ENCODE peak calls at places on chromosomes 13 and 19, in seven cellular contexts. One of them, this sample, is unnamed.

GRCh38 chr19:19149402-19149801 is 11.1 kb upstream of the TMEM161A start:
- DNase-seq in neural progenitor cell: no peak
- DNase-seq in CD8-positive, alpha-beta memory T cell: no peak
- DNase-seq in upper lobe of right lung: no peak
- DNase-seq in ovary: no peak
- DNase-seq in thoracic aorta: no peak
- DNase-seq in naive thymus-derived CD4-positive, alpha-beta T cell: no peak
- DNase-seq in this sample: peak; percentile 6

GRCh38 chr13:28747851-28748250 is 29.1 kb upstream of the SLC46A3 start:
- DNase-seq in neural progenitor cell: no peak
- DNase-seq in CD8-positive, alpha-beta memory T cell: no peak
- DNase-seq in upper lobe of right lung: no peak
- DNase-seq in ovary: no peak
- DNase-seq in thoracic aorta: no peak
- DNase-seq in naive thymus-derived CD4-positive, alpha-beta T cell: no peak
- DNase-seq in this sample: no peak

GRCh38 chr13:48505597-48506091 is 27.2 kb downstream of the RCBTB2 start:
- DNase-seq in neural progenitor cell: no peak
- DNase-seq in CD8-positive, alpha-beta memory T cell: peak; percentile 78
- DNase-seq in upper lobe of right lung: no peak
- DNase-seq in ovary: no peak
- DNase-seq in thoracic aorta: no peak
- DNase-seq in naive thymus-derived CD4-positive, alpha-beta T cell: peak; percentile 73
- DNase-seq in this sample: no peak

GRCh38 chr13:48975101-48975925 is at the start of gene FNDC3A:
- DNase-seq in neural progenitor cell: peak; percentile 91
- DNase-seq in CD8-positive, alpha-beta memory T cell: peak; percentile 88
- DNase-seq in upper lobe of right lung: peak; percentile 92
- DNase-seq in ovary: peak; percentile 84
- DNase-seq in thoracic aorta: no peak
- DNase-seq in naive thymus-derived CD4-positive, alpha-beta T cell: peak; percentile 85
- DNase-seq in this sample: no peak

GRCh38 chr13:73991884-73992283 is 142.3 kb downstream of the KLF12 start:
- DNase-seq in neural progenitor cell: no peak
- DNase-seq in CD8-positive, alpha-beta memory T cell: no peak
- DNase-seq in upper lobe of right lung: no peak
- DNase-seq in ovary: no peak
- DNase-seq in thoracic aorta: no peak
- DNase-seq in naive thymus-derived CD4-positive, alpha-beta T cell: no peak
- DNase-seq in this sample: no peak

GRCh38 chr19:8097681-8098567 is 45.4 kb downstream of the CCL25 start:
- DNase-seq in neural progenitor cell: no peak
- DNase-seq in CD8-positive, alpha-beta memory T cell: no peak
- DNase-seq in upper lobe of right lung: no peak
- DNase-seq in ovary: no peak
- DNase-seq in thoracic aorta: no peak
- DNase-seq in naive thymus-derived CD4-positive, alpha-beta T cell: no peak
- DNase-seq in this sample: no peak

GRCh38 chr13:95403349-95404140 is 102.3 kb upstream of the ABCC4 start:
- DNase-seq in neural progenitor cell: peak; percentile 84
- DNase-seq in CD8-positive, alpha-beta memory T cell: no peak
- DNase-seq in upper lobe of right lung: no peak
- DNase-seq in ovary: no peak
- DNase-seq in thoracic aorta: no peak
- DNase-seq in naive thymus-derived CD4-positive, alpha-beta T cell: peak; percentile 3
- DNase-seq in this sample: no peak

GRCh38 chr19:57642396-57643046 is 9.6 kb downstream of the ZNF211 start:
- DNase-seq in neural progenitor cell: no peak
- DNase-seq in CD8-positive, alpha-beta memory T cell: no peak
- DNase-seq in upper lobe of right lung: no peak
- DNase-seq in ovary: no peak
- DNase-seq in thoracic aorta: no peak
- DNase-seq in naive thymus-derived CD4-positive, alpha-beta T cell: no peak
- DNase-seq in this sample: no peak

GRCh38 chr19:55585658-55586339 is 5.2 kb upstream of the ZNF579 start:
- DNase-seq in neural progenitor cell: peak; percentile 89
- DNase-seq in CD8-positive, alpha-beta memory T cell: peak; percentile 48
- DNase-seq in upper lobe of right lung: peak; percentile 93
- DNase-seq in ovary: peak; percentile 87
- DNase-seq in thoracic aorta: no peak
- DNase-seq in naive thymus-derived CD4-positive, alpha-beta T cell: peak; percentile 35
- DNase-seq in this sample: peak; percentile 82

GRCh38 chr13:77150651-77151050 is 123.7 kb upstream of the FBXL3 start:
- DNase-seq in neural progenitor cell: no peak
- DNase-seq in CD8-positive, alpha-beta memory T cell: no peak
- DNase-seq in upper lobe of right lung: no peak
- DNase-seq in ovary: no peak
- DNase-seq in thoracic aorta: no peak
- DNase-seq in naive thymus-derived CD4-positive, alpha-beta T cell: no peak
- DNase-seq in this sample: no peak

GRCh38 chr13:44211753-44212152 is 161.9 kb upstream of the SERP2 start:
- DNase-seq in neural progenitor cell: no peak
- DNase-seq in CD8-positive, alpha-beta memory T cell: no peak
- DNase-seq in upper lobe of right lung: no peak
- DNase-seq in ovary: no peak
- DNase-seq in thoracic aorta: no peak
- DNase-seq in naive thymus-derived CD4-positive, alpha-beta T cell: no peak
- DNase-seq in this sample: no peak

GRCh38 chr13:44230071-44230470 is 143.6 kb upstream of the SERP2 start:
- DNase-seq in neural progenitor cell: no peak
- DNase-seq in CD8-positive, alpha-beta memory T cell: no peak
- DNase-seq in upper lobe of right lung: no peak
- DNase-seq in ovary: no peak
- DNase-seq in thoracic aorta: no peak
- DNase-seq in naive thymus-derived CD4-positive, alpha-beta T cell: no peak
- DNase-seq in this sample: no peak

GRCh38 chr13:71625183-71625582 is 241.8 kb downstream of the DACH1 start:
- DNase-seq in neural progenitor cell: no peak
- DNase-seq in CD8-positive, alpha-beta memory T cell: no peak
- DNase-seq in upper lobe of right lung: no peak
- DNase-seq in ovary: no peak
- DNase-seq in thoracic aorta: no peak
- DNase-seq in naive thymus-derived CD4-positive, alpha-beta T cell: no peak
- DNase-seq in this sample: no peak

GRCh38 chr13:85970727-85971126 is 171.5 kb upstream of the SLITRK6 start:
- DNase-seq in neural progenitor cell: no peak
- DNase-seq in CD8-positive, alpha-beta memory T cell: no peak
- DNase-seq in upper lobe of right lung: no peak
- DNase-seq in ovary: no peak
- DNase-seq in thoracic aorta: no peak
- DNase-seq in naive thymus-derived CD4-positive, alpha-beta T cell: no peak
- DNase-seq in this sample: no peak

GRCh38 chr19:33403221-33403972 is 29.9 kb downstream of the CEBPG start:
- DNase-seq in neural progenitor cell: no peak
- DNase-seq in CD8-positive, alpha-beta memory T cell: no peak
- DNase-seq in upper lobe of right lung: peak; percentile 82
- DNase-seq in ovary: no peak
- DNase-seq in thoracic aorta: no peak
- DNase-seq in naive thymus-derived CD4-positive, alpha-beta T cell: no peak
- DNase-seq in this sample: no peak

GRCh38 chr19:33405491-33406461 is 32.3 kb downstream of the CEBPG start:
- DNase-seq in neural progenitor cell: no peak
- DNase-seq in CD8-positive, alpha-beta memory T cell: no peak
- DNase-seq in upper lobe of right lung: peak; percentile 62
- DNase-seq in ovary: peak; percentile 13
- DNase-seq in thoracic aorta: no peak
- DNase-seq in naive thymus-derived CD4-positive, alpha-beta T cell: no peak
- DNase-seq in this sample: peak; percentile 61

GRCh38 chr19:33403973-33404304 is 30.4 kb downstream of the CEBPG start:
- DNase-seq in neural progenitor cell: no peak
- DNase-seq in CD8-positive, alpha-beta memory T cell: no peak
- DNase-seq in upper lobe of right lung: no peak
- DNase-seq in ovary: peak; percentile 10
- DNase-seq in thoracic aorta: no peak
- DNase-seq in naive thymus-derived CD4-positive, alpha-beta T cell: no peak
- DNase-seq in this sample: no peak

GRCh38 chr19:33404506-33404905 is 31.0 kb downstream of the CEBPG start:
- DNase-seq in neural progenitor cell: no peak
- DNase-seq in CD8-positive, alpha-beta memory T cell: no peak
- DNase-seq in upper lobe of right lung: no peak
- DNase-seq in ovary: no peak
- DNase-seq in thoracic aorta: no peak
- DNase-seq in naive thymus-derived CD4-positive, alpha-beta T cell: no peak
- DNase-seq in this sample: peak; percentile 35

GRCh38 chr19:33404916-33405315 is 31.4 kb downstream of the CEBPG start:
- DNase-seq in neural progenitor cell: no peak
- DNase-seq in CD8-positive, alpha-beta memory T cell: no peak
- DNase-seq in upper lobe of right lung: peak; percentile 51
- DNase-seq in ovary: peak; percentile 7
- DNase-seq in thoracic aorta: no peak
- DNase-seq in naive thymus-derived CD4-positive, alpha-beta T cell: no peak
- DNase-seq in this sample: peak; percentile 31
- H3K4me1 ChIP-seq in neural progenitor cell: peaks cover 4% of the 10 kb centered on the region
- H3K4me1 ChIP-seq in CD8-positive, alpha-beta memory T cell: no peaks in the 10 kb centered on the region
- H3K4me1 ChIP-seq in upper lobe of right lung: peaks cover 21% of the 10 kb centered on the region
- H3K4me1 ChIP-seq in ovary: no peaks in the 10 kb centered on the region
- H3K4me1 ChIP-seq in thoracic aorta: no peaks in the 10 kb centered on the region
- H3K4me1 ChIP-seq in naive thymus-derived CD4-positive, alpha-beta T cell: no peaks in the 10 kb centered on the region
- H3K4me1 ChIP-seq in this sample: no peaks in the 10 kb centered on the region

GRCh38 chr13:75818181-75819110 is 182.3 kb downstream of the LMO7 start:
- DNase-seq in neural progenitor cell: no peak
- DNase-seq in CD8-positive, alpha-beta memory T cell: no peak
- DNase-seq in upper lobe of right lung: no peak
- DNase-seq in ovary: no peak
- DNase-seq in thoracic aorta: no peak
- DNase-seq in naive thymus-derived CD4-positive, alpha-beta T cell: no peak
- DNase-seq in this sample: no peak

GRCh38 chr13:75813323-75813722 is 177.2 kb downstream of the LMO7 start:
- DNase-seq in neural progenitor cell: no peak
- DNase-seq in CD8-positive, alpha-beta memory T cell: no peak
- DNase-seq in upper lobe of right lung: no peak
- DNase-seq in ovary: no peak
- DNase-seq in thoracic aorta: no peak
- DNase-seq in naive thymus-derived CD4-positive, alpha-beta T cell: no peak
- DNase-seq in this sample: no peak

DNA sequence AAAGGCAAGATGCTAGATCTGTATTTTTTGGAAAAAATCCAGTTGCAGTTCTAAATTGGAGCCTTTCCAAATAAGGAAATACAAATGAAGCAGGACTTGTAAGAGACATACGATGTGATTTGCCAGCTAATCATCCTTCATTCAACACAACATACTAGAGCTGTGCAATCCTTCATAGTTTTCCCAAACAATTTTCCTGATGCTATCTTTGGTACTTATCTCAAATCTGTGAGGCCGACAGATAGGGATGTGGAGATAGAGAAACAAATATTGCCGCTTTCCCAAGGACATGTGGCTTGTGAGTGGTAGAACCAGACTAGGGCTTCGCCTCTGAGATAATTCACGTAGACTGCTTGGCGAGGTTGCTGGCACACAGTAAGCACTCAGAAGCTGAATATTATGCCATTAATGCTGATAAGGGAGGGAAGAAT is 176.6 kb downstream of the LMO7 start:
- DNase-seq in neural progenitor cell: no peak
- DNase-seq in CD8-positive, alpha-beta memory T cell: no peak
- DNase-seq in upper lobe of right lung: no peak
- DNase-seq in ovary: no peak
- DNase-seq in thoracic aorta: no peak
- DNase-seq in naive thymus-derived CD4-positive, alpha-beta T cell: no peak
- DNase-seq in this sample: peak; percentile 32
- H3K4me1 ChIP-seq in neural progenitor cell: no peaks in the 10 kb centered on the region
- H3K4me1 ChIP-seq in CD8-positive, alpha-beta memory T cell: no peaks in the 10 kb centered on the region
- H3K4me1 ChIP-seq in upper lobe of right lung: peaks cover 6% of the 10 kb centered on the region
- H3K4me1 ChIP-seq in ovary: peaks cover 8% of the 10 kb centered on the region
- H3K4me1 ChIP-seq in thoracic aorta: peaks cover 64% of the 10 kb centered on the region
- H3K4me1 ChIP-seq in naive thymus-derived CD4-positive, alpha-beta T cell: no peaks in the 10 kb centered on the region
- H3K4me1 ChIP-seq in this sample: peaks cover 5% of the 10 kb centered on the region

DNA sequence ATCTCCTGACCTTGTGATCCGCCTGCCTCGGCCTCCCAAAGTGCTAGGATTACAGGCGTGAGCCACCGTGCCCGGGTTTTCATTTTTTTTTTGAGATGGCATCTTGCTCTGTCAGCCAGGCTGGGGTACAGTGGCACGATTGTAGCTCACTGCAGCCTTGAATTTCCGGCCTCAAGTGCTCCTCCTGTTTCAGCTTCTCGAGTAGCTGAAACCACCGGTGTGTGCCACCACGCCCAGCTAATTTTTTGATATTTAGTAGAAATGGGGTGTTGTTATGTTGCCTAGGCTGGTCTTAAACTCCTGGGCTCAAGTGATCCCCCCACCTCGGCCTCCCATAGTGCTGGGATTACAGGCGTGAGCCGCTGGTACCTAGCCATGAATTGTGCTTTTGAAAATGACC is 5.9 kb downstream of the ADAT3 start:
- DNase-seq in neural progenitor cell: no peak
- DNase-seq in CD8-positive, alpha-beta memory T cell: no peak
- DNase-seq in upper lobe of right lung: no peak
- DNase-seq in ovary: no peak
- DNase-seq in thoracic aorta: no peak
- DNase-seq in naive thymus-derived CD4-positive, alpha-beta T cell: no peak
- DNase-seq in this sample: no peak
- H3K4me1 ChIP-seq in neural progenitor cell: peaks cover under 1% of the 10 kb centered on the region
- H3K4me1 ChIP-seq in CD8-positive, alpha-beta memory T cell: peaks cover under 1% of the 10 kb centered on the region
- H3K4me1 ChIP-seq in upper lobe of right lung: peaks cover 22% of the 10 kb centered on the region
- H3K4me1 ChIP-seq in ovary: peaks cover 16% of the 10 kb centered on the region
- H3K4me1 ChIP-seq in thoracic aorta: peaks cover 3% of the 10 kb centered on the region
- H3K4me1 ChIP-seq in naive thymus-derived CD4-positive, alpha-beta T cell: peaks cover under 1% of the 10 kb centered on the region
- H3K4me1 ChIP-seq in this sample: no peaks in the 10 kb centered on the region

GRCh38 chr19:10136936-10137335 is 17.2 kb upstream of the EIF3G start:
- DNase-seq in neural progenitor cell: no peak
- DNase-seq in CD8-positive, alpha-beta memory T cell: no peak
- DNase-seq in upper lobe of right lung: no peak
- DNase-seq in ovary: no peak
- DNase-seq in thoracic aorta: no peak
- DNase-seq in naive thymus-derived CD4-positive, alpha-beta T cell: no peak
- DNase-seq in this sample: no peak
- H3K4me1 ChIP-seq in neural progenitor cell: no peaks in the 10 kb centered on the region
- H3K4me1 ChIP-seq in CD8-positive, alpha-beta memory T cell: peaks cover 25% of the 10 kb centered on the region
- H3K4me1 ChIP-seq in upper lobe of right lung: no peaks in the 10 kb centered on the region
- H3K4me1 ChIP-seq in ovary: no peaks in the 10 kb centered on the region
- H3K4me1 ChIP-seq in thoracic aorta: no peaks in the 10 kb centered on the region
- H3K4me1 ChIP-seq in naive thymus-derived CD4-positive, alpha-beta T cell: peaks cover 9% of the 10 kb centered on the region
- H3K4me1 ChIP-seq in this sample: no peaks in the 10 kb centered on the region